ENCODE peak calls at places on chromosomes 5 and 9, in six cellular contexts. R is PC-9; S is endothelial cell of umbilical vein; T is left ventricle myocardium inferior; K is CD8-positive, alpha-beta memory T cell; M is effector memory CD4-positive, alpha-beta T cell. I is an unnamed sample.
A peak's percentile ranks its signal among the peaks of the same experiment; 100 is the strongest.

GRCh38 chr5:154058055-154059038 is 19.6 kb downstream of the MFAP3 start:
- DNase-seq in R (peak; percentile 77), S (no peak), T (no peak), K (no peak), M (no peak), I (no peak)

GRCh38 chr9:127057970-127058644 is 64.3 kb downstream of the ANGPTL2 start:
- DNase-seq in R (no peak), S (no peak), T (peak; percentile 33), K (no peak), M (no peak), I (no peak)

GRCh38 chr9:84315278-84315877 is 25.2 kb downstream of the SLC28A3 start:
- DNase-seq in R (peak; percentile 52), S (peak; percentile 68), T (peak; percentile 22), K (peak; percentile 24), M (peak; percentile 1), I (no peak)

GRCh38 chr5:153974131-153974812 is 64.4 kb downstream of the FAM114A2 start:
- DNase-seq in R (peak; percentile 42), S (peak; percentile 53), T (no peak), K (peak; percentile 4), M (no peak), I (no peak)

GRCh38 chr5:125005287-125005686 is 258.8 kb upstream of the ZNF608 start:
- DNase-seq in R (no peak), S (peak; percentile 55), T (no peak), K (no peak), M (no peak), I (no peak)

GRCh38 chr9:114779352-114779845 is 26.4 kb downstream of the TNFSF15 start:
- DNase-seq in R (peak; percentile 85), S (peak; percentile 100), T (no peak), K (no peak), M (no peak), I (peak; percentile 36)

GRCh38 chr5:154368041-154368800 is 77.6 kb upstream of the SAP30L start:
- DNase-seq in R (peak; percentile 76), S (peak; percentile 86), T (no peak), K (no peak), M (no peak), I (peak; percentile 50)

GRCh38 chr5:109705596-109705995 is 15.9 kb downstream of the MAN2A1 start:
- DNase-seq in R (no peak), S (no peak), T (no peak), K (no peak), M (no peak), I (no peak)

GRCh38 chr5:50958852-50959457 is 292.5 kb downstream of the PARP8 start:
- DNase-seq in R (peak; percentile 11), S (peak; percentile 39), T (no peak), K (no peak), M (no peak), I (no peak)

GRCh38 chr9:616694-617093 is 224.8 kb upstream of the DMRT1 start:
- DNase-seq in R (no peak), S (peak; percentile 16), T (no peak), K (no peak), M (no peak), I (no peak)

GRCh38 chr9:614421-614820 is 227.1 kb upstream of the DMRT1 start:
- DNase-seq in R (no peak), S (no peak), T (no peak), K (no peak), M (no peak), I (no peak)

GRCh38 chr9:618478-618877 is 223.0 kb upstream of the DMRT1 start:
- DNase-seq in R (no peak), S (no peak), T (no peak), K (no peak), M (no peak), I (no peak)

GRCh38 chr9:615756-616155 is 225.7 kb upstream of the DMRT1 start:
- DNase-seq in R (no peak), S (no peak), T (no peak), K (no peak), M (no peak), I (no peak)

GRCh38 chr9:617441-618085 is 223.9 kb upstream of the DMRT1 start:
- DNase-seq in R (no peak), S (peak; percentile 8), T (no peak), K (no peak), M (no peak), I (no peak)
- H3K27ac ChIP-seq in R (no peak overlapping the region), S (no peak overlapping the region), T (peak overlapping the region; percentile 54), K (no peak overlapping the region), M (no peak overlapping the region), I (peak overlapping the region; percentile 80)

GRCh38 chr9:136714096-136714875 is 1.9 kb downstream of the DIPK1B start:
- DNase-seq in R (no peak), S (peak; percentile 96), T (peak; percentile 68), K (no peak), M (no peak), I (no peak)

GRCh38 chr9:136713555-136713949 is 1.2 kb downstream of the DIPK1B start:
- DNase-seq in R (no peak), S (peak; percentile 75), T (no peak), K (no peak), M (no peak), I (no peak)

GRCh38 chr9:136712690-136713554 is 550 bp downstream of the DIPK1B start:
- DNase-seq in R (no peak), S (no peak), T (no peak), K (no peak), M (no peak), I (no peak)

GRCh38 chr9:136717399-136717798 is 5.0 kb downstream of the DIPK1B start:
- DNase-seq in R (no peak), S (no peak), T (no peak), K (no peak), M (no peak), I (no peak)

DNA sequence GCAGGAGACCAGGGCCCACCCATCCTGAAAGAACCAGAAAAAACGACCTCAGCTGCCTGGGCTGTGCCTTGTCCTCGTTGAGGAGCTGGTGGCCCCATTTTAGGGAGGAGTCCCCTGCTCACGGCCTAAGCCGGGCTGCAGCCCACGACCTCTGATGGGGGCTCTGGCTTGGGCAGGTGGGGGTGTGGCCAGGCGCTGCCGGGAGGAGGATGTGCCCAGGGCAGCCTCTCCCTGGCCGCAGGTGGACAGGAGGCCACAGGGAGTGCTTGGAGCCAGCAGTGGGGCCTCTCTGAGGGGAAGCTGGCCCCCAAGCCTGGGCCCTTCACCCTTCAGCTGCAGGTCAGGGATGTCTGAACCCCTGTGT is 2.5 kb downstream of the DIPK1B start:
- DNase-seq in R (no peak), S (no peak), T (no peak), K (no peak), M (no peak), I (no peak)
- H3K27ac ChIP-seq in R (no peak overlapping the region), S (peak overlapping the region; percentile 96), T (peak overlapping the region; percentile 91), K (no peak overlapping the region), M (no peak overlapping the region), I (no peak overlapping the region)

DNA sequence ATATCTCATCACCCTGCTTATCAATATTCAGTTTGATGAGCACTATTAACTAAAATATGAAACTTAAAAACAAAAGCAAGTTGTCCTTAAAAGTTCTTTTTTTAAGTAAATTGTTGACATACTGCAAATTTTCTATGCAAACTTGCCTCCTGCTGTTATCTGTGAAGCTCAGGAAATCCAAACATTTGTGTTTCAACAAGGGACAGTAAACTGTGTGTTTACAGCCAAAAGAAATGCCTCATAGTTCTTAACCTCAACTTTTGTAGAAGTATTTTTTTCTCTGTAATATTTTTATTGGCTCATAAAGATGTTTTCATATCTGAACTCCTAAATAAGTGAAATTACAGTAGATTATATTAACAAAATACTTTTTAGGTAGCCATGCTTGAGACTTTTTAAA is 7.6 kb upstream of the TTC23L start:
- DNase-seq in R (no peak), S (no peak), T (no peak), K (no peak), M (no peak), I (no peak)
- H3K27ac ChIP-seq in R (no peak overlapping the region), S (no peak overlapping the region), T (peak overlapping the region; percentile 37), K (no peak overlapping the region), M (no peak overlapping the region), I (no peak overlapping the region)

DNA sequence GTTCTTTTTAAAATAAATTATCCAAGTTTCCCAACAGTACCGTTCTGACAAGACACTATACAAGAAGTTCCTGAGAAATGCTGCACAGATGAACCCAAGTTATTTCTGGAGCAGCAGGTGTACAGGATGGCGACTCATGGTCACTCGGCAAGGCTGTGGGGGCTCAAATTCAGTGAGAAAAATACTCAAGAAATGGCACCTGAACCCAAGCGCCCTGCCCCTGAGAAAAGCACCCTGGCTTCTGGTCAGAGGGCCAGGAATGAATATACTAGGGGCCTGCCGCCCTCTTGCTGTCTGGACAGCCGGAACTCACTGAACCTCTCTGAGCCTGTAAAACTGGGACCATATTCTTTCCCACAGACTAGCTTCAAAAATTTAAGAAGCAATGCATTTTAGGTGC is 1.6 kb downstream of the RAPGEF1 start:
- DNase-seq in R (no peak), S (peak; percentile 65), T (no peak), K (no peak), M (no peak), I (no peak)
- H3K27ac ChIP-seq in R (no peak overlapping the region), S (peak overlapping the region; percentile 73), T (peak overlapping the region; percentile 94), K (peak overlapping the region; percentile 33), M (peak overlapping the region; percentile 66), I (no peak overlapping the region)

GRCh38 chr5:172550996-172551395 is 90.1 kb upstream of the NEURL1B start:
- DNase-seq in R (no peak), S (no peak), T (no peak), K (no peak), M (no peak), I (no peak)
- H3K27ac ChIP-seq in R (no peak overlapping the region), S (no peak overlapping the region), T (peak overlapping the region; percentile 25), K (no peak overlapping the region), M (no peak overlapping the region), I (no peak overlapping the region)

GRCh38 chr9:91824591-91825339 is 125.3 kb downstream of the ROR2 start:
- DNase-seq in R (no peak), S (no peak), T (peak; percentile 44), K (no peak), M (no peak), I (no peak)
- H3K27ac ChIP-seq in R (peak overlapping the region; percentile 75), S (no peak overlapping the region), T (peak overlapping the region; percentile 19), K (no peak overlapping the region), M (no peak overlapping the region), I (peak overlapping the region; percentile 45)

GRCh38 chr5:95840969-95841368 is 18.4 kb upstream of the GLRX start:
- DNase-seq in R (no peak), S (no peak), T (no peak), K (no peak), M (no peak), I (no peak)
- H3K27ac ChIP-seq in R (peak overlapping the region; percentile 75), S (no peak overlapping the region), T (peak overlapping the region; percentile 64), K (no peak overlapping the region), M (no peak overlapping the region), I (peak overlapping the region; percentile 84)

DNA sequence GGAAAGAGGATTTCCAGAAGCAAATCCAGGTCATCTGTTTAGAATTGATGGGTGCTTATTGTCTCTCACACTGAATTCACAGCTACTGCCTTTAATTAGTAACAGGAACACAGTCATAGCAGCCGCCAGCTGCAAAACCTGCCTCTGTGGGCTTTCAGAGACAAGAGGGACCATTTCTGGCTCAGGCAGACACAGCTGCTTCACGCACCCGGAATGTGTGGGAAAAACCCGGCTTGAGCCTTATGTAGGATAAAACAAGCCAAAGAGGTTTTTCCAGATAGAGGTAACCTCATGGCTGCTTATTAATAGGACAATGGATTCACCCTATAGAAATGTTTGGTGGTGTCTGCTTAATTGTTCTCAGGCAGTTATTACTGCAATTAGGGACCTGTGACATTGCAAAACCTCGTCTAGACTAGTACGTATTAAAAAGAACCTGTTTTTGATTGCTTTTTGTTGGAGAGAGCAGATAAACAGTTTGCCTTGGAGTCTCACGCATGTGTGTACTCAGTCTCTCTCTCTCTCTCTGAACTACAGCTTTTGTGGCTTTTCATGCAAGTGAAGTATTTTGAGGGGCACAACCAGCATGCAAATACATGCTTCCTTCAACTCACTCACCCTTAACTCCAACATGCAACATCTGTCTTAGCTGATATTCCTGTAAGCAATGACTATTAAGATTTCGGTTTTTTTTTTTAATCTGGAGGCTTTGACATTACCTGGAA is 302.7 kb downstream of the PLK2 start:
- DNase-seq in R (no peak), S (peak; percentile 9), T (peak; percentile 16), K (no peak), M (no peak), I (no peak)
- H3K27ac ChIP-seq in R (no peak overlapping the region), S (no peak overlapping the region), T (peak overlapping the region; percentile 56), K (no peak overlapping the region), M (no peak overlapping the region), I (no peak overlapping the region)